ENCODE peak calls at places on chromosomes 11 and 22, in four cellular contexts. L, U, K and C are unnamed samples.

GRCh38 chr11:131640320-131640719 is 269.9 kb downstream of the NTM start:
- DNase-seq in K (no peak), L (no peak), U (no peak), C (no peak)

GRCh38 chr11:19326499-19326898 is 85.8 kb upstream of the E2F8 start:
- DNase-seq in L (no peak), U (no peak), K (no peak), C (no peak)

GRCh38 chr22:24961217-24961844 is 8.8 kb downstream of the KIAA1671 start:
- DNase-seq in U (no peak), L (no peak), K (no peak), C (no peak)

GRCh38 chr11:62088331-62088933 is 35.4 kb upstream of the INCENP start:
- DNase-seq in U (no peak), L (no peak), K (no peak), C (no peak)

GRCh38 chr11:15969281-15969680 is 387.1 kb downstream of the SOX6 start:
- DNase-seq in K (peak; percentile 56), L (no peak), U (peak; percentile 58), C (peak; percentile 76)

GRCh38 chr11:95585071-95585751 is 204.4 kb downstream of the FAM76B start:
- DNase-seq in U (no peak), K (no peak), L (no peak), C (no peak)

GRCh38 chr22:44648821-44649566 is 53.0 kb upstream of the PRR5 start:
- DNase-seq in L (no peak), K (no peak), U (peak; percentile 57), C (peak; percentile 81)

GRCh38 chr22:48391820-48392219 is 1435.9 kb downstream of the BRD1 start:
- DNase-seq in K (no peak), L (no peak), U (no peak), C (no peak)

GRCh38 chr11:110031171-110031570 is 62.0 kb upstream of the ZC3H12C start:
- DNase-seq in L (no peak), U (no peak), K (no peak), C (no peak)

GRCh38 chr11:65298655-65299179 is 15.9 kb upstream of the CDC42EP2 start:
- DNase-seq in K (no peak), L (no peak), U (peak; percentile 58), C (peak; percentile 96)

GRCh38 chr11:110447897-110448522 is 18.3 kb downstream of the FDX1 start:
- DNase-seq in U (no peak), L (no peak), K (no peak), C (no peak)

GRCh38 chr11:78350646-78351165 is 66.9 kb downstream of the GAB2 start:
- DNase-seq in U (no peak), K (no peak), L (no peak), C (peak; percentile 63)

GRCh38 chr22:48372395-48372794 is 1455.3 kb downstream of the BRD1 start:
- DNase-seq in U (peak; percentile 27), K (no peak), L (no peak), C (peak; percentile 28)

GRCh38 chr11:611001-611996 is 4.5 kb downstream of the IRF7 start:
- DNase-seq in L (no peak), K (no peak), U (no peak), C (no peak)

GRCh38 chr22:37421468-37421877 is 5.8 kb downstream of the ELFN2 start:
- DNase-seq in K (no peak), L (no peak), U (no peak), C (no peak)

GRCh38 chr11:100812517-100812916 is 125.4 kb downstream of the ARHGAP42 start:
- DNase-seq in K (no peak), U (no peak), L (no peak), C (no peak)

GRCh38 chr22:16959345-16959930 is 48.6 kb downstream of the GAB4 start:
- DNase-seq in L (no peak), K (no peak), U (no peak), C (no peak)

GRCh38 chr11:57313071-57313787 is 11.5 kb downstream of the TNKS1BP1 start:
- DNase-seq in K (no peak), U (peak; percentile 74), L (no peak), C (peak; percentile 73)

DNA sequence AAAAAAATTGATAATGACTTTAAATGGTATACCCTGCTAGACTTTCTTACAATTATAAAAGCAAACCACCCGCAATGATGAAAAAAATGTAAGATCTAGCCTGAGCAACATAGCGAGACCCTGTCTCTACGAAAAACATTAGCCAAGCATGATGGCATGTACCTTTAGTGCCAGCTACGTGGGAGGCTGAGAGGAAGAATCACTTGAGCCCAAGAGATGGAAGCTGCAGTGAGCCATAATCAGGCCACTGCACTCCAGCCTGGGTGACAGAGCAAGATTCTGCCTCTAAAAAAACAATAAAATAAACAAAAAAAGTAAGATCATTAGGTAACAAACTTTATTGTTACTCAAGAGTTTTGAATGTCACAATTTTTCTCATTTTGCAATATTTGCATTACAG is 39.2 kb downstream of the KMT5B start:
- DNase-seq in K (no peak), U (no peak), L (no peak), C (no peak)
- TF ChIP-seq POLR2A in K (no peak), U (no peak), L (no peak), C (no peak)

GRCh38 chr22:32904044-32904443 is 102.5 kb downstream of the TIMP3 start:
- DNase-seq in K (no peak), L (peak; percentile 51), U (no peak), C (peak; percentile 71)

GRCh38 chr22:32897400-32897799 is 95.9 kb downstream of the TIMP3 start:
- DNase-seq in L (no peak), K (no peak), U (no peak), C (no peak)

GRCh38 chr22:32900856-32901255 is 99.4 kb downstream of the TIMP3 start:
- DNase-seq in L (no peak), K (no peak), U (no peak), C (no peak)

GRCh38 chr22:32905400-32905799 is 103.9 kb downstream of the TIMP3 start:
- DNase-seq in L (no peak), U (no peak), K (no peak), C (peak; percentile 78)

DNA sequence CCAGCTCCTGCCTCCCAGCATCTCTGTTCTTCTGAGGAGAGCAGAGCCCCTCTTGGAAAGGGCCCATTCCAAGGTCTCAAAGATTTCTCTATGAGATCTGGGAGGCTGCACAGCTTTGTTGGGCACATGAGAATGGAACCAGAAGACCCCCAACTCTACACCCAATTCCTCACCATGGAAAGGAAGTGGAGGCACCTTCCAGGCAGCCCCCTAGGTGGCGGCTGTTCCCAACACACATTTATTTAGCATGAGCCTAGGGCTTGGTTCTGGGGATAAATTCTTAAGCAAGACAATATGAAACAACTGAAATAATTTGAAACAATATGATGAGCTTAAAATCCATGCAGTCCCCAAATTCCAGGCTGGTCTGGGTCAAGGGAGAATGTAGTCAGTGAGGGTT is 100.4 kb downstream of the TIMP3 start:
- DNase-seq in U (no peak), L (no peak), K (no peak), C (no peak)
- TF ChIP-seq CTCF in U (no peak), L (no peak), K (no peak), C (no peak)

GRCh38 chr22:49967333-49968241 is 7.0 kb downstream of the PIM3 start:
- DNase-seq in U (peak; percentile 66), K (peak; percentile 16), L (no peak), C (peak; percentile 83)
- TF ChIP-seq POLR2A in U (no peak), K (no peak), L (no peak), C (no peak)

GRCh38 chr11:60348116-60348515 is 21.1 kb downstream of the MS4A6E start:
- DNase-seq in U (no peak), K (no peak), L (no peak), C (no peak)

GRCh38 chr11:60343094-60343704 is 16.1 kb downstream of the MS4A6E start:
- DNase-seq in U (no peak), K (no peak), L (peak; percentile 27), C (no peak)

GRCh38 chr11:60344146-60344545 is 17.1 kb downstream of the MS4A6E start:
- DNase-seq in K (no peak), L (no peak), U (no peak), C (no peak)

GRCh38 chr11:60347084-60347797 is 20.2 kb downstream of the MS4A6E start:
- DNase-seq in K (no peak), L (no peak), U (no peak), C (no peak)

DNA sequence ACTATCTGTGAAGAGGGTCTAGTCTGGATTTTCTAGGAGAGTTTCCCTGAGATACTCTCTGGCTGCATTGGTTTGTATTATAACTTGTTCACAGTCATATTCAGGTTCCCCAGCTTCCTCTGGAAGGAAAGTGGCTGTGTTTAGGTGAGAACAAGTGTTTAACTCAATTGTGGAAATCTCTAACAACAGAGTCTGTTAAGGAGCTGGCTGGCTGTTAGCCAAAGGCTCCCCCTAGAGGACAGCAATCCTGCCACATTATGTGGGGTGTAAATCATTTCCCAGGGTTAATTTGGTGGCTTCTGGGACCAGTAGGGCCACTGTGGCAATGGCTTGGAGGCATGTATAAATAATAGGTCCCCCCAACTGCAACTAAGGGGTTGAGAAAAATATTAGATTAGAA is 18.4 kb downstream of the MS4A6E start:
- DNase-seq in L (peak; percentile 21), K (no peak), U (peak; percentile 67), C (no peak)
- TF ChIP-seq CTCF in L (peak; percentile 41), K (peak; percentile 13), U (peak; percentile 25), C (no peak)

DNA sequence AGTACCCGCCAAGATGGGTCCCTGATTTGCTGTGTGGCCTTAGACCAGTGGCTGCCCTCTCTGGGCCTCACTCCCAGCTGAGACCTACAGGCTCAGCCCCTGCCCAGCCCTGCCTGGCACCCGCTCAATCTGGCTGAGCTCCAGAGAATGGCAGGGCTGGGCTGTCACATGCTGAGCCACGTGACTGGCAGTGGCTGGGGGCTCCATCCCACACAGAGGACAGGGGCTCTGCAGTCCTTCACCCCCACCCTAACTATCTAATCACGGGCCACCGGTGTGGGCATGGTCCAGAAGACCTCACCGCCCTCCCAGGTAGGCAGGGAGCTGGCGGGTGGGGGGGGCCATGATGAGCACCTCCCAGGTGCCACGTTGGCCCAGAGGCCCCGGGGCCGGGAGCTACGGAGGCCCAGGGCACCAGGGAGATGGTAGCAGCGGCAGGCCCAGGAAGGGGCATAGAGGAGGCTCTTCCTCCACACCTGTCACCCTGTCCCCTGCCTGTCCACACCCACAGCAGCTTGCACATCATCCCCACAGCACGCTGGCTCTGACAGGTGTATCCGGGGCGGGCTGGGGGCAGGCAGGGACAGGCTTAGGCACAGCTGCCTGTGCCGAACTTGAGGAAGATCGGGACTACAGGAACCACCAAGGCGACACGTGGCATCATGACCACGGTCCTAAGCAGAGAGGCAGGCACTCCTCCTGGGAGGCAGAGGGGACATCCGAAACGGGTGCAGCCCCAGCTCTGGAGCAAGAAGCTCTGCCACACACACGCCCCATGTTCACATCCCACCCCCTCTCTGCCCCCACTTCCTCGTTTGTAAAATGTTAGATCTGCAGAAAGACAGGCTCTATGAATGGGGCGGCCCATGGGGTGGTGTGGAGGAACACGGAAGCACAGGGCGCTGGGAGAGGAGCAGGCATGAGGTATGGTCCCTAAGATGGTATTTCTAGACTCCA is 1.5 kb upstream of the ALDH3B1 start:
- DNase-seq in U (peak; percentile 85), L (no peak), K (no peak), C (peak; percentile 70)
- TF ChIP-seq POLR2A in U (no peak), L (no peak), K (no peak), C (no peak)

GRCh38 chr11:118789501-118790356 is 1.2 kb downstream of the DDX6 start:
- DNase-seq in L (no peak), U (no peak), K (peak; percentile 20), C (no peak)

GRCh38 chr11:118791961-118792578 is 1.1 kb upstream of the DDX6 start:
- DNase-seq in K (peak; percentile 28), U (peak; percentile 75), L (no peak), C (peak; percentile 76)

GRCh38 chr11:118790357-118791014 is 478 bp downstream of the DDX6 start:
- DNase-seq in K (peak; percentile 63), U (peak; percentile 86), L (no peak), C (peak; percentile 86)

GRCh38 chr11:118792642-118793124 is 1.7 kb upstream of the DDX6 start:
- DNase-seq in U (peak; percentile 92), L (peak; percentile 91), K (peak; percentile 73), C (peak; percentile 91)

GRCh38 chr11:118791015-118791960 is at the start of gene DDX6:
- DNase-seq in K (peak; percentile 82), L (peak; percentile 45), U (peak; percentile 95), C (peak; percentile 96)
- TF ChIP-seq CTCF in K (peak; percentile 80), L (peak; percentile 16), U (peak; percentile 43), C (no peak)